ENCODE peak calls at places on chromosomes 4 and X, in five cellular contexts. Y, Z, M, O and B are unnamed samples.

GRCh38 chr4:101211146-101211553 is 136.2 kb downstream of the PPP3CA start:
- DNase-seq in Z (no peak), O (no peak), Y (peak), M (peak), B (no peak)

GRCh38 chrX:3346436-3347329 is at the start of gene MXRA5:
- DNase-seq in Z (no peak), O (no peak), M (no peak), Y (peak), B (no peak)

GRCh38 chrX:140053841-140054240 is 88.5 kb upstream of the CXorf66 start:
- DNase-seq in O (no peak), Z (no peak), Y (no peak), M (no peak), B (no peak)

GRCh38 chr4:94540476-94540875 is 88.7 kb downstream of the PDLIM5 start:
- DNase-seq in Y (no peak), M (no peak), O (no peak), Z (no peak), B (no peak)

GRCh38 chr4:71449878-71450277 is 111.1 kb downstream of the SLC4A4 start:
- DNase-seq in Z (no peak), O (no peak), M (no peak), Y (no peak), B (no peak)

GRCh38 chr4:128862608-128863313 is 53.3 kb downstream of the JADE1 start:
- DNase-seq in O (no peak), Z (no peak), M (peak), Y (peak), B (peak)

GRCh38 chr4:22515145-22515887 is 550 bp downstream of the ADGRA3 start:
- DNase-seq in Z (peak), O (peak), M (peak), Y (peak), B (peak)

GRCh38 chr4:17665852-17666251 is 51.4 kb downstream of the MED28 start:
- DNase-seq in O (no peak), M (no peak), Z (no peak), Y (no peak), B (no peak)

GRCh38 chr4:39530682-39531081 is 3.4 kb upstream of the UGDH start:
- DNase-seq in Y (no peak), Z (no peak), M (no peak), O (no peak), B (no peak)

GRCh38 chr4:182325397-182325796 is 82.2 kb downstream of the TENM3 start:
- DNase-seq in Y (no peak), M (no peak), O (no peak), Z (no peak), B (no peak)

GRCh38 chr4:63580796-63581475 is 828.3 kb downstream of the TECRL start:
- DNase-seq in M (no peak), Z (no peak), O (no peak), Y (no peak), B (no peak)

GRCh38 chrX:31658360-31658759 is 586.5 kb upstream of the FTHL17 start:
- DNase-seq in Y (peak), Z (no peak), O (no peak), M (peak), B (peak)

GRCh38 chrX:109774706-109775105 is 41.6 kb upstream of the ACSL4 start:
- DNase-seq in Z (no peak), O (peak), M (peak), Y (peak), B (peak)

GRCh38 chrX:19682712-19683331 is 167.5 kb upstream of the MAP3K15 start:
- DNase-seq in Y (peak), Z (peak), M (peak), O (no peak), B (peak)

GRCh38 chr4:53863163-53863562 is 201.2 kb downstream of the CHIC2 start:
- DNase-seq in Y (peak), Z (peak), O (no peak), M (no peak), B (no peak)

GRCh38 chr4:28229092-28229491 is 1368.5 kb downstream of the STIM2 start:
- DNase-seq in Y (peak), Z (no peak), O (no peak), M (peak), B (no peak)

GRCh38 chr4:130203571-130203970 is 1107.6 kb downstream of the C4orf33 start:
- DNase-seq in Y (no peak), O (no peak), Z (no peak), M (no peak), B (no peak)

GRCh38 chrX:104255465-104255864 is 732 bp upstream of the ESX1 start:
- DNase-seq in Y (no peak), Z (no peak), O (no peak), M (no peak), B (no peak)

GRCh38 chr4:105306158-105306781 is 159.6 kb downstream of the TET2 start:
- DNase-seq in M (peak), Z (no peak), O (no peak), Y (no peak), B (peak)

GRCh38 chr4:108193891-108194672 is 25.4 kb upstream of the LEF1 start:
- DNase-seq in Z (no peak), M (no peak), O (no peak), Y (no peak), B (no peak)

GRCh38 chr4:185506422-185506821 is 28.9 kb downstream of the PDLIM3 start:
- DNase-seq in M (no peak), O (no peak), Z (no peak), Y (no peak), B (no peak)

GRCh38 chr4:185500035-185500434 is 28.5 kb upstream of the CCDC110 start:
- DNase-seq in Y (no peak), Z (no peak), M (no peak), O (no peak), B (no peak)

GRCh38 chr4:185500576-185500975 is 29.0 kb upstream of the CCDC110 start:
- DNase-seq in O (no peak), Z (no peak), M (no peak), Y (no peak), B (no peak)

GRCh38 chr4:185508162-185508561 is 27.1 kb downstream of the PDLIM3 start:
- DNase-seq in O (no peak), Z (no peak), M (no peak), Y (no peak), B (no peak)

GRCh38 chr4:185504098-185505047 is 30.9 kb downstream of the PDLIM3 start:
- DNase-seq in M (no peak), O (no peak), Z (peak), Y (peak), B (no peak)
- TF ChIP-seq POLR2A in M (no peak), O (no peak), Z (no peak), Y (no peak), B (no peak)

GRCh38 chrX:118727686-118728339 is 407 bp downstream of the IL13RA1 start:
- DNase-seq in Z (peak), O (no peak), M (peak), Y (peak), B (no peak)
- TF ChIP-seq POLR2A in Z (no peak), O (no peak), M (no peak), Y (peak), B (no peak)

DNA sequence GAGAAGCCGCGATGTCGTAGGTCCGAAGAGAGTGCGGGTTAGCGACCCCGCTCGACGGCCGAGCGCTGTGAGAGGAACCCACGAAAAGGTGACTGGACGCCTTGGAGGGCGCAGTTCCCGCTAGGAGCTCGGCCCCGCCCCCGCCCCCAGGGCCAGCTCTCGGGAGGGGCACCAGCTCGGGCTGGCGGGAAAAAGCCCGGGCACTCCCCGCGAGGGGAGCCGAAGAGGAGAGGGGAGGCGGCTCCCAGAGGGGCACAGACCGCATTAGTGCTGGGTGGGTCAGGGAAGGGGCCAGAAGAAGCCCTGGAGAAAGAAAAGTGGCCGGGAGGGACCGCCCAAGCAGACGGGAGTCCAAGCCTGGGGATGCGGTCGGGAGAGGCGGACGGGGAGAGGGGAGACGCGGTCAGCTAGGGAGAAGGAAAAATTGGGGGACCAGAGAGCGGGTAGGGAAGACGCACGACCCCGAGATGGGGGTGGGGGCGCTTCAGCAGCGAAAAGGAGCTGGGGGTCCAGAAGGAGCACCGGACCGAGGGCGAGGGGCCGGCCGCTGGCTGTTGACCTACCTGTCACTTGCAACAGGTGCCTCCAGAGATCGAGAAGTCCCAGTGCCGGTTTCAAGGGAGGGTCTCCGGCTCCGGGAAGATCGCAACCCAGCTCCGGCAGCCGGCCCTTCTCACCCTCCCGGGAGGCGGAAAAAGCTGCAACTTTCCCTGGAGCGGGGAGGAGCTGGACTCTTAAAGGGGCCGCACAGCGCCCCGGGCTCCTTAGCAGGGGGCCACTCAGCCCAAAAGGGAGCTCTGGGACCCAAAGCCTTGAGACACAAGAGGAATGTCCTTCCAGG is at the start of gene SYTL4:
- DNase-seq in O (peak), M (no peak), Z (peak), Y (no peak), B (peak)
- TF ChIP-seq POLR2A in O (no peak), M (no peak), Z (peak), Y (no peak), B (peak)

GRCh38 chr4:122826596-122827257 is at the start of gene FGF2:
- DNase-seq in Z (peak), M (peak), O (no peak), Y (peak), B (peak)
- TF ChIP-seq POLR2A in Z (peak), M (peak), O (peak), Y (peak), B (no peak)

GRCh38 chrX:49043220-49043986 is at the start of gene TFE3:
- DNase-seq in Y (peak), O (peak), M (peak), Z (peak), B (peak)
- TF ChIP-seq POLR2A in Y (peak), O (peak), M (peak), Z (peak), B (peak)